ENCODE peak calls at places on chromosomes 3 and 15, in four cellular contexts. V is lung, X is IMR-90, E is upper lobe of right lung. S is an unnamed sample.

GRCh38 chr15:68372291-68372811 is 59.6 kb downstream of the ITGA11 start:
- DNase-seq in V (no peak), X (no peak), E (no peak), S (peak)

GRCh38 chr15:100902436-100903190 is 16.5 kb upstream of the LRRK1 start:
- DNase-seq in V (peak), X (peak), E (peak), S (peak)

GRCh38 chr3:66762888-66763287 is 235.2 kb upstream of the KBTBD8 start:
- DNase-seq in V (no peak), X (no peak), E (no peak), S (no peak)

GRCh38 chr3:133293397-133294107 is 106.3 kb upstream of the BFSP2 start:
- DNase-seq in V (no peak), X (no peak), E (no peak), S (no peak)

GRCh38 chr3:61561374-61562041 is at the start of gene PTPRG:
- DNase-seq in V (peak), X (peak), E (peak), S (peak)

GRCh38 chr15:80494311-80494710 is 90.1 kb downstream of the ARNT2 start:
- DNase-seq in V (no peak), X (peak), E (no peak), S (peak)

GRCh38 chr3:59709702-59710555 is 660.1 kb upstream of the CFAP20DC start:
- DNase-seq in V (peak), X (no peak), E (peak), S (no peak)

GRCh38 chr3:119557874-119558264 is 1.5 kb downstream of the CD80 start:
- DNase-seq in V (no peak), X (no peak), E (no peak), S (no peak)

GRCh38 chr3:52194541-52195296 is 3.2 kb upstream of the ALAS1 start:
- DNase-seq in V (peak), X (peak), E (peak), S (no peak)

GRCh38 chr3:66037330-66037985 is 1.3 kb downstream of the MAGI1 start:
- DNase-seq in V (peak), X (peak), E (peak), S (peak)

GRCh38 chr15:83570756-83571155 is 83.2 kb upstream of the ADAMTSL3 start:
- DNase-seq in V (no peak), X (no peak), E (no peak), S (no peak)

GRCh38 chr3:4744405-4745239 is 234.6 kb upstream of the BHLHE40 start:
- DNase-seq in V (no peak), X (peak), E (no peak), S (no peak)

GRCh38 chr3:111539351-111540331 is 2.4 kb upstream of the CD96 start:
- DNase-seq in V (peak), X (peak), E (peak), S (peak)

GRCh38 chr15:65916664-65917406 is 47.5 kb downstream of the RAB11A start:
- DNase-seq in V (peak), X (peak), E (peak), S (peak)

GRCh38 chr3:14780927-14781507 is 37.7 kb upstream of the FGD5 start:
- DNase-seq in V (peak), X (peak), E (peak), S (no peak)

GRCh38 chr3:63912768-63913588 is 795 bp upstream of the SCAANT1 start:
- DNase-seq in V (peak), X (peak), E (peak), S (peak)
- H3K27ac ChIP-seq in V (peak), X (peak), E (peak), S (peak)

GRCh38 chr15:40282144-40282869 is 557 bp downstream of the ANKRD63 start:
- DNase-seq in V (peak), X (no peak), E (peak), S (peak)
- TF ChIP-seq CTCF in V (no peak), X (peak), E (peak), S (peak)

DNA sequence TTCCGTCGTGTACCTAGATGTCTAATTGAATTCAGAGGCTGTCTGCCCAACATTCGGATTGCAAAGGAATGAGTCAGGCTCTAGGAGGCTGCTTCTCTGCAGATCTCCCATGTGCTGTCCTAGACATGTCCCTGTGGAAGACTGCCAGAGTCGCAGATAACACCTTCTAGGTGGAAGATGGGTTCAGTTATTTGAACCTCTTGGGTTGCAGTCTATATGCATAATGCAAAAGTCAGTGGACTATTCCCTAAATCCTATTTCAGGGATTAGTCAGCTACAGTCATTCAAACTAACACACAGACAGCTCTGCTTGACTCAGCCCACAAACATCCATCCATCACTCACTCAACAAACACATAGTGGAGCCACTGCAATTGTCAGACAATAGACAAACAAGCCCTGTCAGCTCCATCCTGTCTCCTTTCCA is 300.0 kb upstream of the CTNNB1 start:
- DNase-seq in V (no peak), X (no peak), E (no peak), S (peak)
- H3K27ac ChIP-seq in V (no peak), X (no peak), E (no peak), S (no peak)

GRCh38 chr15:90618330-90619136 is 88.8 kb downstream of the CRTC3 start:
- DNase-seq in V (no peak), X (peak), E (no peak), S (no peak)

GRCh38 chr15:90619939-90620338 is 90.2 kb downstream of the CRTC3 start:
- DNase-seq in V (no peak), X (no peak), E (no peak), S (no peak)

GRCh38 chr15:90620379-90621134 is 90.8 kb downstream of the CRTC3 start:
- DNase-seq in V (no peak), X (no peak), E (no peak), S (no peak)

GRCh38 chr15:90617668-90618097 is 88.0 kb downstream of the CRTC3 start:
- DNase-seq in V (no peak), X (no peak), E (no peak), S (no peak)

GRCh38 chr15:90619468-90619867 is 89.7 kb downstream of the CRTC3 start:
- DNase-seq in V (no peak), X (no peak), E (no peak), S (no peak)
- TF ChIP-seq CTCF in V (no peak), X (no peak), E (no peak), S (no peak)

GRCh38 chr3:43319794-43320193 is 33.5 kb downstream of the SNRK start:
- DNase-seq in V (no peak), X (no peak), E (no peak), S (no peak)

GRCh38 chr3:43319364-43319763 is 33.0 kb downstream of the SNRK start:
- DNase-seq in V (no peak), X (no peak), E (no peak), S (no peak)

GRCh38 chr3:43317461-43318316 is 31.3 kb downstream of the SNRK start:
- DNase-seq in V (no peak), X (no peak), E (no peak), S (no peak)

GRCh38 chr3:43320288-43320687 is 33.9 kb downstream of the SNRK start:
- DNase-seq in V (no peak), X (no peak), E (no peak), S (no peak)

GRCh38 chr3:43316783-43317460 is 30.6 kb downstream of the SNRK start:
- DNase-seq in V (no peak), X (no peak), E (no peak), S (no peak)
- H3K27ac ChIP-seq in V (peak), X (no peak), E (no peak), S (no peak)

GRCh38 chr3:45362768-45363167 is 25.6 kb upstream of the LARS2 start:
- DNase-seq in V (peak), X (peak), E (no peak), S (no peak)
- TF ChIP-seq CTCF in V (no peak), X (no peak), E (no peak), S (no peak)

DNA sequence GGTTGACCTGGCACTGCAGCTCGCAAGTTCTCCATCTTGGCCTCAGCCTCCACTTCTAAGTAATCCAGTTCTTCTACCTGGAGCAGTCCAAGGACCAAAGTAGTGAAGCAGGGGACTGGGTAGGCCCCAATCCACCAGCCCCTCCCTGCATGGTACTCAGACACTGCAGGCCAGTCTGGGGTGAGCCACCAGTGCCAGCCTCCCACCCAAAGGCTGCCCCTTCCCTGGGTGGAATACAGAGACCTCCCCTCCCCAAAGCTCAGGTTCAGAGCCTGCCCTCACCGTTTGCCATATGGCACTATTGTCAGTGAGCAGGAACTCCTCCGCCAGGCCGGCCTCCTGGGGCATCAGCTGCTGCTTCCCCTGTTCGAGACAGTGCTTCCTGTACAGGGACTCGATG is 10.8 kb downstream of the POLG start:
- DNase-seq in V (no peak), X (no peak), E (no peak), S (no peak)
- H3K27ac ChIP-seq in V (no peak), X (no peak), E (no peak), S (peak)